ENCODE peak calls at places on chromosomes 13 and 19, in four cellular contexts. N, M, A and Z are unnamed samples.

GRCh38 chr19:12949363-12950284 is 4.0 kb downstream of the RAD23A start:
- DNase-seq in N (no peak), M (no peak), A (no peak), Z (no peak)

GRCh38 chr13:61546413-61546812 is 130.8 kb upstream of the PCDH20 start:
- DNase-seq in N (no peak), M (no peak), A (no peak), Z (no peak)

GRCh38 chr19:1387684-1388636 is 4.3 kb downstream of the NDUFS7 start:
- DNase-seq in N (no peak), M (no peak), A (no peak), Z (no peak)

GRCh38 chr19:20079487-20079886 is 1.7 kb downstream of the ZNF90 start:
- DNase-seq in N (no peak), M (no peak), A (no peak), Z (no peak)

GRCh38 chr19:8115805-8116396 is 33.5 kb downstream of the FBN3 start:
- DNase-seq in N (no peak), M (no peak), A (no peak), Z (no peak)

GRCh38 chr13:44622701-44623100 is 46.6 kb upstream of the TSC22D1 start:
- DNase-seq in N (no peak), M (no peak), A (no peak), Z (no peak)

GRCh38 chr13:67493835-67494234 is 263.7 kb upstream of the PCDH9 start:
- DNase-seq in N (no peak), M (no peak), A (no peak), Z (no peak)

GRCh38 chr13:40619479-40619814 is 47.0 kb downstream of the FOXO1 start:
- DNase-seq in N (no peak), M (no peak), A (no peak), Z (no peak)

GRCh38 chr13:51681037-51681678 is 96.9 kb downstream of the WDFY2 start:
- DNase-seq in N (no peak), M (no peak), A (peak; percentile 85), Z (no peak)

GRCh38 chr19:28217064-28217463 is 995.9 kb downstream of the UQCRFS1 start:
- DNase-seq in N (peak; percentile 86), M (no peak), A (no peak), Z (no peak)

GRCh38 chr19:51082641-51083040 is at the start of gene KLK14:
- DNase-seq in N (no peak), M (no peak), A (no peak), Z (no peak)

GRCh38 chr19:14718522-14719113 is 28.8 kb downstream of the ZNF333 start:
- DNase-seq in N (no peak), M (no peak), A (peak; percentile 0), Z (no peak)

GRCh38 chr19:17049711-17050280 is 23.2 kb upstream of the CPAMD8 start:
- DNase-seq in N (no peak), M (no peak), A (peak; percentile 28), Z (no peak)

GRCh38 chr13:65719831-65720230 is 1510.3 kb downstream of the PCDH9 start:
- DNase-seq in N (no peak), M (no peak), A (no peak), Z (no peak)

GRCh38 chr13:34412817-34413365 is 529.2 kb upstream of the NBEA start:
- DNase-seq in N (no peak), M (no peak), A (peak; percentile 58), Z (no peak)

GRCh38 chr19:918481-919156 is 1.5 kb downstream of the KISS1R start:
- DNase-seq in N (peak; percentile 74), M (no peak), A (no peak), Z (no peak)

GRCh38 chr19:34088292-34088691 is 84.0 kb upstream of the LSM14A start:
- DNase-seq in N (no peak), M (no peak), A (peak; percentile 12), Z (no peak)

DNA sequence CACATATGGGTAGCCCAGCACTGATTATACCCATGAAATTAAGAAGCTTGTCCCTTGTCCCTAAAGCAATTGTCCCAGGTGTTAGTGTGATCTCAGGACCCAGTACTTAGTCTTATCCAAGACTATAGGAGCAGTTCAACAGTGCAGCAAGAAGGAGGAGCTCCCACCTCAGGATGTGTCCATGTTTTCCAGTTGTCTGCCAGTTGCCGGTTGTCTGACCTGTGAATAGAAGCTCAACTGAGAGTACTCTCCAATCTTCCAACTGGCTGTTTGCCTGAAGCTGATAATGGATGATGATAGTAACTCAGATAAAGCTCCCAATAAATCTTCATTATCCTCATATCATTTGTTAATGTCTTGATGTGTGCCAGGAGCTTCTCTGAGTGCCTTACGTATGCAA is 107.2 kb upstream of the HTR2A start:
- DNase-seq in N (no peak), M (no peak), A (no peak), Z (no peak)
- TF ChIP-seq CTCF in N (peak; percentile 39), M (no peak), A (no peak), Z (no peak)

DNA sequence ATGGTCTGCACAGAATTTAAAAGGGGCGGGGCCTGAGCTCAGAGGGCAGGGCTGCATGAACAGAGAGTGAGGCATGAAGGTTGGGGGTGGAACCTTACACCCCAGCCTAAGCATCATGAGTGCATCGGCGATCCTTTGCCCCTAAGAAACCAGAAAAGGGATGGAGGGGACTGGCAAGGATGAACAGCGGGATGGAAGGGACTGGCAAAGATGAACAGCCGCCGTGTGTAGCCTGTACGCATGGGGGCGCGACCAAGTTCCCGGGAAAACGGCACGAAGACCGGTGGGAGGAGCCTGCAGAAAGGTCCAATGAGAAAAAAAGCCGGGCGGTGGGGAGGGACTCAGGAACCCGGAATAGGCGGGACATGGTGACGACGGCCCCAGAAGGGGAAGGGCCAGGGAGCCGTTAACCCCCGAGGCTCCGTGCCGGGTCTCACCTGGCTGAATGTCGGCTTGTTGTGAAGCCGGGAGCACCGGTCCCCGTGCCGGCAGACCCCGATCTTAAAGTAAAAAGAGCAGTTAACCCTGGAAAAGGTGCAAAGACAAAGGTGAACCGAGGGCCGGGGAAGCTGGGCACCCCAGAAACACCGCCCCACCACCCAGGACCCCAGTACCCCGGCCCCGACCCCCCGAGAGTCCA is 410 bp downstream of the U2AF1L4 start:
- DNase-seq in N (peak; percentile 99), M (peak; percentile 94), A (peak; percentile 93), Z (peak; percentile 88)
- TF ChIP-seq CTCF in N (peak; percentile 43), M (no peak), A (peak; percentile 65), Z (no peak)

GRCh38 chr13:26600345-26600761 is 42.9 kb downstream of the WASF3 start:
- DNase-seq in N (no peak), M (no peak), A (peak; percentile 17), Z (no peak)

GRCh38 chr13:26601669-26602068 is 44.2 kb downstream of the WASF3 start:
- DNase-seq in N (no peak), M (no peak), A (peak; percentile 76), Z (no peak)

GRCh38 chr13:26604784-26605183 is 47.3 kb downstream of the WASF3 start:
- DNase-seq in N (no peak), M (no peak), A (no peak), Z (no peak)

GRCh38 chr13:26602783-26603182 is 45.3 kb downstream of the WASF3 start:
- DNase-seq in N (no peak), M (no peak), A (no peak), Z (no peak)

GRCh38 chr13:26605845-26606244 is 48.4 kb downstream of the WASF3 start:
- DNase-seq in N (peak; percentile 78), M (no peak), A (no peak), Z (no peak)
- TF ChIP-seq CTCF in N (peak; percentile 63), M (no peak), A (peak; percentile 37), Z (no peak)

DNA sequence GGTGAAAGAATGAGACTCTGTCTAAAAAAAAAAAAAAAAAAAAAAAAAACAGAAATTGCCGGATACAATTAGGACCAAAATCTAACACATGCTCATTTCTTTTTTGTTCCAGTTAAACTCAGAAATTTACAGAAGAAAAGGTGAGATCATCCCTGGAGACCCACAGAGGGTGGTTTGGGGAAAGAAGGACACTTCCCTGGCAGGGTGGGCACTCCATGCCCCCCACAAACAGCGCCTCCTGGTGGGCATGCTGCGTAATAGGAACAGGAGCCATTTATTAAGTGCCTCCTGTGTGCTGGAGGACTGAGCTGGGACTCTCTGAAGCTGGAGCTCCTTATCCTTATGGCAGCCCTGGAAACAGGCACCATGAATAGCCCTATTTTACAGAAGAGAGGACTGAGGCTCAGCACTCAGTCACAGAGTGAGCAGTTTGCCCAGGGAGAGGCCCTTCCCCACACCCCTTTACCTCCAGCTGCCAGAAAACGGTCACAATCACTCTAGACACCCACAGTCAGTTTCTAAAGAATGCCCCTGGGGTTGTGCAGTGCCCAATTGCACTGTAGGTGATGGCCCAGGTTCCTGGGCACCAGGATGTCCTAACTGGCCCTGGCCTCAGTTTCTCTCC is 10.1 kb downstream of the C19orf38 start:
- DNase-seq in N (peak; percentile 79), M (no peak), A (no peak), Z (peak; percentile 34)
- TF ChIP-seq CTCF in N (peak; percentile 97), M (peak; percentile 61), A (peak; percentile 93), Z (peak; percentile 63)

GRCh38 chr19:6270076-6270745 is 9.6 kb downstream of the MLLT1 start:
- DNase-seq in N (no peak), M (no peak), A (no peak), Z (no peak)

GRCh38 chr19:6270822-6271221 is 9.0 kb downstream of the MLLT1 start:
- DNase-seq in N (no peak), M (no peak), A (no peak), Z (no peak)

GRCh38 chr19:6272411-6272791 is 7.4 kb downstream of the MLLT1 start:
- DNase-seq in N (no peak), M (no peak), A (no peak), Z (no peak)

GRCh38 chr19:6271721-6272410 is 7.9 kb downstream of the MLLT1 start:
- DNase-seq in N (peak; percentile 56), M (no peak), A (peak; percentile 65), Z (no peak)

GRCh38 chr19:6271251-6271650 is 8.5 kb downstream of the MLLT1 start:
- DNase-seq in N (peak; percentile 62), M (no peak), A (no peak), Z (no peak)
- TF ChIP-seq CTCF in N (peak; percentile 56), M (no peak), A (peak; percentile 70), Z (no peak)

DNA sequence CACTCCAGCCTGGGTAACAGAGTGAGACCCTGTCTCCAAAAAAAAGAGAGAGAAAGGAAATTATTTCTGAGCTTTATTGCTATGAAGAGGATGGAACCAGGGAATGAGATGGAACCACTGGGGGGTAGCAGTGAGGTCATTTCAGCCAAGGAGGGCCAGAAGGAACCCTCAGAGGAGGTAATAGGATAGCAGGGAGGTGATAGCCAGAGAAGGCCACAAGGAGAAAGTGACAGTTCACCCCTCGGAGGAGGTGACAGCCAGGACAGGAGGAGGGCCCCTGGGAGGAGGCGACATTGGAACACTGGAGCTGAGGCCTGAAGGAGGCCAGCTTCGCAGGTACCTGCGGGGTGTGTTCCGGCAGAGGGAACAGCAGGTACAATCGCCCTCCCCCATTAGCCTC is 695 bp upstream of the PGPEP1 start:
- DNase-seq in N (peak; percentile 74), M (no peak), A (peak; percentile 10), Z (no peak)
- TF ChIP-seq CTCF in N (peak; percentile 59), M (no peak), A (peak; percentile 59), Z (no peak)